ENCODE peak calls at places on chromosome 14, in six cellular contexts. One of them, this sample, is unnamed.

GRCh38 chr14:90514015-90514398 is 117.2 kb downstream of the CALM1 start:
- DNase-seq in GM06990: no peak
- DNase-seq in GM20000: no peak
- DNase-seq in HFFc6: no peak
- DNase-seq in esophagus squamous epithelium: no peak
- DNase-seq in cardiac muscle cell: no peak
- DNase-seq in this sample: no peak

GRCh38 chr14:55975281-55975905 is 142.8 kb upstream of the PELI2 start:
- DNase-seq in GM06990: no peak
- DNase-seq in esophagus squamous epithelium: no peak
- DNase-seq in cardiac muscle cell: no peak
- DNase-seq in GM20000: no peak
- DNase-seq in HFFc6: no peak
- DNase-seq in this sample: no peak

GRCh38 chr14:56581041-56581727 is 1.6 kb downstream of the TMEM260 start:
- DNase-seq in cardiac muscle cell: no peak
- DNase-seq in HFFc6: no peak
- DNase-seq in GM20000: peak; percentile 22
- DNase-seq in esophagus squamous epithelium: no peak
- DNase-seq in GM06990: peak; percentile 13
- DNase-seq in this sample: no peak

GRCh38 chr14:55103005-55103640 is 25.9 kb upstream of the LGALS3 start:
- DNase-seq in GM06990: peak; percentile 82
- DNase-seq in esophagus squamous epithelium: peak; percentile 37
- DNase-seq in HFFc6: peak; percentile 95
- DNase-seq in cardiac muscle cell: peak; percentile 94
- DNase-seq in GM20000: no peak
- DNase-seq in this sample: no peak

GRCh38 chr14:81517798-81518398 is 15.8 kb downstream of the SEL1L start:
- DNase-seq in cardiac muscle cell: peak; percentile 43
- DNase-seq in GM06990: no peak
- DNase-seq in HFFc6: peak; percentile 12
- DNase-seq in GM20000: no peak
- DNase-seq in esophagus squamous epithelium: no peak
- DNase-seq in this sample: no peak

GRCh38 chr14:71071042-71071441 is 163.8 kb downstream of the PCNX1 start:
- DNase-seq in cardiac muscle cell: no peak
- DNase-seq in HFFc6: no peak
- DNase-seq in esophagus squamous epithelium: no peak
- DNase-seq in GM20000: no peak
- DNase-seq in GM06990: no peak
- DNase-seq in this sample: no peak

GRCh38 chr14:99318091-99318958 is 46.3 kb upstream of the BCL11B start:
- DNase-seq in cardiac muscle cell: no peak
- DNase-seq in GM20000: no peak
- DNase-seq in GM06990: no peak
- DNase-seq in HFFc6: no peak
- DNase-seq in esophagus squamous epithelium: no peak
- DNase-seq in this sample: no peak

GRCh38 chr14:80996049-80996901 is 40.9 kb downstream of the TSHR start:
- DNase-seq in cardiac muscle cell: peak; percentile 90
- DNase-seq in esophagus squamous epithelium: no peak
- DNase-seq in HFFc6: peak; percentile 88
- DNase-seq in GM06990: peak; percentile 4
- DNase-seq in GM20000: peak; percentile 63
- DNase-seq in this sample: peak; percentile 16

GRCh38 chr14:104224516-104225281 is 86.3 kb downstream of the KIF26A start:
- DNase-seq in HFFc6: no peak
- DNase-seq in GM20000: peak; percentile 62
- DNase-seq in esophagus squamous epithelium: no peak
- DNase-seq in GM06990: no peak
- DNase-seq in cardiac muscle cell: no peak
- DNase-seq in this sample: peak; percentile 51

GRCh38 chr14:52926994-52927393 is 23.9 kb downstream of the FERMT2 start:
- DNase-seq in cardiac muscle cell: peak; percentile 55
- DNase-seq in HFFc6: no peak
- DNase-seq in GM06990: no peak
- DNase-seq in esophagus squamous epithelium: no peak
- DNase-seq in GM20000: no peak
- DNase-seq in this sample: no peak

GRCh38 chr14:35034440-35034833 is 11.6 kb upstream of the FAM177A1 start:
- DNase-seq in GM06990: no peak
- DNase-seq in HFFc6: no peak
- DNase-seq in esophagus squamous epithelium: no peak
- DNase-seq in GM20000: no peak
- DNase-seq in cardiac muscle cell: no peak
- DNase-seq in this sample: no peak

GRCh38 chr14:32825058-32825457 is 113.6 kb upstream of the NPAS3 start:
- DNase-seq in esophagus squamous epithelium: no peak
- DNase-seq in HFFc6: no peak
- DNase-seq in cardiac muscle cell: no peak
- DNase-seq in GM06990: no peak
- DNase-seq in GM20000: no peak
- DNase-seq in this sample: no peak

GRCh38 chr14:51087024-51087423 is 7.9 kb downstream of the TRIM9 start:
- DNase-seq in esophagus squamous epithelium: no peak
- DNase-seq in cardiac muscle cell: no peak
- DNase-seq in GM20000: no peak
- DNase-seq in HFFc6: no peak
- DNase-seq in GM06990: peak; percentile 12
- DNase-seq in this sample: no peak

GRCh38 chr14:34258318-34258717 is 203.7 kb downstream of the SPTSSA start:
- DNase-seq in HFFc6: no peak
- DNase-seq in GM06990: no peak
- DNase-seq in cardiac muscle cell: peak; percentile 19
- DNase-seq in esophagus squamous epithelium: no peak
- DNase-seq in GM20000: no peak
- DNase-seq in this sample: no peak

GRCh38 chr14:104322531-104323466 is 184.4 kb downstream of the KIF26A start:
- DNase-seq in GM20000: no peak
- DNase-seq in GM06990: no peak
- DNase-seq in esophagus squamous epithelium: no peak
- DNase-seq in cardiac muscle cell: no peak
- DNase-seq in HFFc6: no peak
- DNase-seq in this sample: peak; percentile 1

GRCh38 chr14:35688427-35688826 is 120.7 kb downstream of the RALGAPA1 start:
- DNase-seq in GM06990: no peak
- DNase-seq in GM20000: no peak
- DNase-seq in cardiac muscle cell: no peak
- DNase-seq in HFFc6: no peak
- DNase-seq in esophagus squamous epithelium: no peak
- DNase-seq in this sample: no peak

GRCh38 chr14:105436891-105437722 is 17.5 kb downstream of the MTA1 start:
- DNase-seq in GM20000: no peak
- DNase-seq in HFFc6: no peak
- DNase-seq in GM06990: peak; percentile 18
- DNase-seq in esophagus squamous epithelium: no peak
- DNase-seq in cardiac muscle cell: no peak
- DNase-seq in this sample: no peak

GRCh38 chr14:35403085-35403396 is 1.5 kb downstream of the NFKBIA start:
- DNase-seq in HFFc6: no peak
- DNase-seq in cardiac muscle cell: peak; percentile 59
- DNase-seq in esophagus squamous epithelium: no peak
- DNase-seq in GM06990: peak; percentile 44
- DNase-seq in GM20000: no peak
- DNase-seq in this sample: no peak

GRCh38 chr14:96762650-96763049 is 34.5 kb upstream of the VRK1 start:
- DNase-seq in GM20000: peak; percentile 78
- DNase-seq in cardiac muscle cell: peak; percentile 68
- DNase-seq in esophagus squamous epithelium: no peak
- DNase-seq in HFFc6: peak; percentile 42
- DNase-seq in GM06990: no peak
- DNase-seq in this sample: peak; percentile 45

GRCh38 chr14:54314365-54315134 is 82.3 kb upstream of the CDKN3 start:
- DNase-seq in GM20000: no peak
- DNase-seq in cardiac muscle cell: no peak
- DNase-seq in GM06990: no peak
- DNase-seq in esophagus squamous epithelium: no peak
- DNase-seq in HFFc6: no peak
- DNase-seq in this sample: no peak

GRCh38 chr14:73188501-73188903 is 48.8 kb upstream of the PAPLN start:
- DNase-seq in esophagus squamous epithelium: no peak
- DNase-seq in HFFc6: peak; percentile 65
- DNase-seq in GM20000: no peak
- DNase-seq in cardiac muscle cell: peak; percentile 61
- DNase-seq in GM06990: no peak
- DNase-seq in this sample: no peak

GRCh38 chr14:56814468-56815074 is 4.3 kb upstream of the OTX2 start:
- DNase-seq in GM20000: no peak
- DNase-seq in cardiac muscle cell: no peak
- DNase-seq in esophagus squamous epithelium: no peak
- DNase-seq in GM06990: no peak
- DNase-seq in HFFc6: no peak
- DNase-seq in this sample: no peak

GRCh38 chr14:99513946-99514551 is 32.8 kb downstream of the CCNK start:
- DNase-seq in GM20000: no peak
- DNase-seq in HFFc6: no peak
- DNase-seq in GM06990: no peak
- DNase-seq in esophagus squamous epithelium: no peak
- DNase-seq in cardiac muscle cell: no peak
- DNase-seq in this sample: no peak

GRCh38 chr14:55936691-55937090 is 181.5 kb upstream of the PELI2 start:
- DNase-seq in GM06990: no peak
- DNase-seq in esophagus squamous epithelium: no peak
- DNase-seq in GM20000: no peak
- DNase-seq in cardiac muscle cell: peak; percentile 34
- DNase-seq in HFFc6: no peak
- DNase-seq in this sample: no peak

GRCh38 chr14:50831704-50832130 is 755 bp upstream of the NIN start:
- DNase-seq in HFFc6: no peak
- DNase-seq in esophagus squamous epithelium: no peak
- DNase-seq in GM20000: no peak
- DNase-seq in GM06990: no peak
- DNase-seq in cardiac muscle cell: no peak
- DNase-seq in this sample: no peak

GRCh38 chr14:71469936-71470335 is 462.3 kb upstream of the RGS6 start:
- DNase-seq in GM20000: peak; percentile 31
- DNase-seq in cardiac muscle cell: no peak
- DNase-seq in GM06990: no peak
- DNase-seq in esophagus squamous epithelium: no peak
- DNase-seq in HFFc6: no peak
- DNase-seq in this sample: no peak

GRCh38 chr14:106044949-106045596 is 518.7 kb downstream of the TMEM121 start:
- DNase-seq in esophagus squamous epithelium: no peak
- DNase-seq in cardiac muscle cell: no peak
- DNase-seq in GM06990: no peak
- DNase-seq in HFFc6: no peak
- DNase-seq in GM20000: peak; percentile 51
- DNase-seq in this sample: no peak

GRCh38 chr14:102238766-102239165 is 66.2 kb downstream of the MOK start:
- DNase-seq in esophagus squamous epithelium: no peak
- DNase-seq in GM20000: no peak
- DNase-seq in cardiac muscle cell: no peak
- DNase-seq in HFFc6: no peak
- DNase-seq in GM06990: no peak
- DNase-seq in this sample: no peak

GRCh38 chr14:102238131-102238530 is 66.8 kb downstream of the MOK start:
- DNase-seq in HFFc6: no peak
- DNase-seq in esophagus squamous epithelium: no peak
- DNase-seq in GM06990: no peak
- DNase-seq in GM20000: no peak
- DNase-seq in cardiac muscle cell: no peak
- DNase-seq in this sample: no peak

GRCh38 chr14:102239231-102239630 is 65.7 kb downstream of the MOK start:
- DNase-seq in GM20000: no peak
- DNase-seq in HFFc6: no peak
- DNase-seq in esophagus squamous epithelium: no peak
- DNase-seq in GM06990: no peak
- DNase-seq in cardiac muscle cell: no peak
- DNase-seq in this sample: no peak

GRCh38 chr14:102246071-102246470 is 58.9 kb downstream of the MOK start:
- DNase-seq in cardiac muscle cell: no peak
- DNase-seq in GM06990: no peak
- DNase-seq in GM20000: no peak
- DNase-seq in esophagus squamous epithelium: no peak
- DNase-seq in HFFc6: no peak
- DNase-seq in this sample: no peak

DNA sequence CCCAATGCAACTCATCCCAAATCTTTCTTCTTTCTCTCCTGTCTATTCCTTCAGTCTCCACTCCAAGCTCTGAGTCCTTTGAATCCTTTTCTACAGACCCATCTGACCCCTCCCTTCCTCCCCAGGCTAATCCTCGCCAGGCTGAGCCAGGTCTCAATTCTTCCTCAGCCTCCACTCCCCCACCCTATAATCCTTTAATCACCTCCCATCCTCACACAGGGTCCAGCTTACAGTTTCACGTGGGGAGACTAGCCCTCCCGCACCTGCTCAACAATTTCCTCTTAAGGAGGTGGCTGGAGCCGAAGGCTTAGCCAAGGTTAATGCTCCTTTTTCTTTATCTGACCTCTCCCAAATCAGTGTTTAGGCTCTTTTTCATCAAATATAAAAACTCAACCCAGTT is 63.8 kb downstream of the MOK start:
- DNase-seq in cardiac muscle cell: no peak
- DNase-seq in HFFc6: no peak
- DNase-seq in GM20000: no peak
- DNase-seq in GM06990: no peak
- DNase-seq in esophagus squamous epithelium: no peak
- DNase-seq in this sample: no peak
- TF ChIP-seq CTCF in cardiac muscle cell: no peak
- TF ChIP-seq CTCF in HFFc6: no peak
- TF ChIP-seq CTCF in GM20000: no peak
- TF ChIP-seq CTCF in GM06990: no peak
- TF ChIP-seq CTCF in esophagus squamous epithelium: no peak
- TF ChIP-seq CTCF in this sample: no peak

GRCh38 chr14:101072531-101072930 is 169.0 kb upstream of the RTL1 start:
- DNase-seq in GM20000: no peak
- DNase-seq in esophagus squamous epithelium: no peak
- DNase-seq in GM06990: no peak
- DNase-seq in HFFc6: no peak
- DNase-seq in cardiac muscle cell: no peak
- DNase-seq in this sample: no peak
- TF ChIP-seq CTCF in GM20000: no peak
- TF ChIP-seq CTCF in esophagus squamous epithelium: no peak
- TF ChIP-seq CTCF in GM06990: no peak
- TF ChIP-seq CTCF in HFFc6: no peak
- TF ChIP-seq CTCF in cardiac muscle cell: no peak
- TF ChIP-seq CTCF in this sample: no peak

GRCh38 chr14:24141030-24141880 is at the start of gene EMC9:
- DNase-seq in cardiac muscle cell: peak; percentile 100
- DNase-seq in esophagus squamous epithelium: peak; percentile 98
- DNase-seq in HFFc6: peak; percentile 99
- DNase-seq in GM06990: peak; percentile 99
- DNase-seq in GM20000: peak; percentile 95
- DNase-seq in this sample: peak; percentile 97
- TF ChIP-seq CTCF in cardiac muscle cell: peak; percentile 36
- TF ChIP-seq CTCF in esophagus squamous epithelium: peak; percentile 81
- TF ChIP-seq CTCF in HFFc6: peak; percentile 67
- TF ChIP-seq CTCF in GM06990: peak; percentile 7
- TF ChIP-seq CTCF in GM20000: no peak
- TF ChIP-seq CTCF in this sample: no peak

DNA sequence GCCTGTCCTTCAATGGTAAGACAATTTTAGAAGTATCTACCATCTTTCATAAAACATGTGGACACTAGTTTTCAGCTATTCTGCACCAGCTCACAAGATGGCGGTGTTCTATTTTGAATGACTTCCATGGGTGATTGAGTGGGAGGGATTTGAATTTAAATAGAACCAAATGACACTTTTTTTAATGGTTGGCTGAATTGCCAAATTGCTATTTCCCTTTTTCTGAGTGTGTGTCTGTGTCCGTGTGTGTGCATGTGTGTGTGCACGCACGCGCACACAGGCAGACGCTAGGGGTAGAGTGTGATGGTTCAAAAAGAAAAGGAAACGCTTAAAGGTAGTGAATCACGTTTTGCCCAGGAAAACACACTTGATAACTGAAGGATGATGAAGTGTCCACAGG is 362.6 kb downstream of the DAD1 start:
- DNase-seq in HFFc6: peak; percentile 18
- DNase-seq in GM06990: peak; percentile 6
- DNase-seq in GM20000: peak; percentile 10
- DNase-seq in cardiac muscle cell: no peak
- DNase-seq in esophagus squamous epithelium: no peak
- DNase-seq in this sample: no peak
- TF ChIP-seq CTCF in HFFc6: peak; percentile 56
- TF ChIP-seq CTCF in GM06990: peak; percentile 40
- TF ChIP-seq CTCF in GM20000: no peak
- TF ChIP-seq CTCF in cardiac muscle cell: no peak
- TF ChIP-seq CTCF in esophagus squamous epithelium: no peak
- TF ChIP-seq CTCF in this sample: peak; percentile 18

This sample was measured in endothelial cell.